ENCODE peak calls at places on chromosomes 5 and 9, in eight cellular contexts. L is mesendoderm; U is OCI-LY7; M is activated CD4-positive, alpha-beta memory T cell treated with anti-CD3 and anti-CD28 coated beads for 36 hours; C is NCI-H2081 treated with DMSO at 0.1 percent for 48 hours; N is H1; Z is GM23248; G is fibroblast of the conjunctiva. W is an unnamed sample.

GRCh38 chr5:150508021-150508640 is at the start of gene NDST1:
- DNase-seq in L (no peak), U (no peak), M (no peak), C (no peak), N (no peak), Z (no peak), G (no peak), W (no peak)

GRCh38 chr5:55104966-55105701 is 2.7 kb downstream of the GZMA start:
- DNase-seq in L (no peak), U (no peak), M (no peak), C (no peak), N (no peak), Z (no peak), G (no peak), W (no peak)

GRCh38 chr9:126030716-126031115 is 283.5 kb downstream of the PBX3 start:
- DNase-seq in L (no peak), U (no peak), M (no peak), C (no peak), N (no peak), Z (no peak), G (no peak), W (no peak)

GRCh38 chr5:1477341-1477740 is 32.1 kb upstream of the SLC6A3 start:
- DNase-seq in L (no peak), U (no peak), M (no peak), C (no peak), N (no peak), Z (no peak), G (no peak), W (no peak)

GRCh38 chr5:74085186-74085585 is 459.2 kb downstream of the ARHGEF28 start:
- DNase-seq in L (peak), U (no peak), M (no peak), C (no peak), N (no peak), Z (no peak), G (no peak), W (no peak)

GRCh38 chr9:133935328-133936040 is 56.6 kb downstream of the VAV2 start:
- DNase-seq in L (no peak), U (no peak), M (no peak), C (no peak), N (no peak), Z (no peak), G (no peak), W (no peak)

GRCh38 chr5:112174959-112175594 is 244.0 kb downstream of the EPB41L4A start:
- DNase-seq in L (peak), U (peak), M (peak), C (peak), N (no peak), Z (peak), G (peak), W (no peak)

GRCh38 chr5:10535237-10535530 is 28.7 kb upstream of the ANKRD33B start:
- DNase-seq in L (no peak), U (no peak), M (no peak), C (no peak), N (no peak), Z (no peak), G (no peak), W (no peak)

GRCh38 chr5:146516151-146516475 is at the start of gene GPR151:
- DNase-seq in L (peak), U (no peak), M (no peak), C (no peak), N (no peak), Z (no peak), G (no peak), W (no peak)

GRCh38 chr9:98708103-98708932 is 417 bp downstream of the GABBR2 start:
- DNase-seq in L (peak), U (no peak), M (no peak), C (no peak), N (no peak), Z (peak), G (no peak), W (no peak)

W was measured in AG09309.